ENCODE peak calls at places on chromosomes 4 and X, in five cellular contexts. D is hepatocyte, Q is natural killer cell, T is RWPE1, H is mesenchymal stem cell. L is an unnamed sample.

GRCh38 chr4:9703391-9703790 is 78.0 kb upstream of the DRD5 start:
- DNase-seq in D (peak), Q (peak), T (peak), H (no peak), L (no peak)

GRCh38 chr4:143402776-143403550 is 66.3 kb downstream of the GAB1 start:
- DNase-seq in D (no peak), Q (no peak), T (no peak), H (peak), L (no peak)

GRCh38 chrX:49756692-49757091 is 60.9 kb upstream of the PAGE1 start:
- DNase-seq in D (no peak), Q (no peak), T (no peak), H (no peak), L (no peak)

GRCh38 chr4:19748470-19748869 is 503.2 kb upstream of the SLIT2 start:
- DNase-seq in D (no peak), Q (no peak), T (peak), H (peak), L (no peak)

GRCh38 chr4:126794363-126794762 is 838.4 kb upstream of the INTU start:
- DNase-seq in D (no peak), Q (no peak), T (peak), H (peak), L (no peak)

GRCh38 chr4:165542476-165542875 is 163.7 kb downstream of the CPE start:
- DNase-seq in D (no peak), Q (no peak), T (no peak), H (no peak), L (no peak)

GRCh38 chr4:152953514-152953913 is 17.4 kb downstream of the FHDC1 start:
- DNase-seq in D (no peak), Q (no peak), T (no peak), H (no peak), L (no peak)

GRCh38 chr4:175705407-175705806 is 106.7 kb downstream of the GPM6A start:
- DNase-seq in D (peak), Q (no peak), T (no peak), H (no peak), L (peak)

GRCh38 chr4:2304877-2305561 is 43.1 kb upstream of the MXD4 start:
- DNase-seq in D (no peak), Q (no peak), T (no peak), H (no peak), L (no peak)

GRCh38 chr4:176034498-176034897 is 31.1 kb upstream of the WDR17 start:
- DNase-seq in D (peak), Q (no peak), T (peak), H (peak), L (no peak)

GRCh38 chrX:3181846-3182245 is 140.6 kb downstream of the ARSF start:
- DNase-seq in D (no peak), Q (no peak), T (no peak), H (no peak), L (no peak)

GRCh38 chrX:12446342-12447075 is 308.2 kb downstream of the FRMPD4 start:
- DNase-seq in D (no peak), Q (no peak), T (peak), H (peak), L (no peak)

GRCh38 chr4:105657117-105657765 is 51.2 kb downstream of the INTS12 start:
- DNase-seq in D (no peak), Q (no peak), T (peak), H (no peak), L (no peak)

GRCh38 chr4:126761947-126762650 is 870.7 kb upstream of the INTU start:
- DNase-seq in D (no peak), Q (no peak), T (peak), H (no peak), L (no peak)

GRCh38 chr4:70838972-70839536 is 636 bp downstream of the GRSF1 start:
- DNase-seq in D (peak), Q (peak), T (peak), H (peak), L (no peak)

GRCh38 chr4:138053601-138054322 is 188.4 kb downstream of the SLC7A11 start:
- DNase-seq in D (peak), Q (no peak), T (peak), H (peak), L (peak)

GRCh38 chr4:2798399-2799301 is 5.8 kb downstream of the SH3BP2 start:
- DNase-seq in D (no peak), Q (no peak), T (no peak), H (peak), L (no peak)

GRCh38 chrX:154369453-154370299 is 4.8 kb downstream of the FLNA start:
- DNase-seq in D (peak), Q (peak), T (peak), H (peak), L (peak)

GRCh38 chrX:134236690-134237362 is at the start of gene CCDC160:
- DNase-seq in D (peak), Q (peak), T (peak), H (peak), L (no peak)

GRCh38 chrX:444305-444704 is 57.6 kb upstream of the PPP2R3B start:
- DNase-seq in D (no peak), Q (no peak), T (no peak), H (no peak), L (no peak)

GRCh38 chr4:90081432-90082195 is 45.6 kb upstream of the CCSER1 start:
- DNase-seq in D (no peak), Q (no peak), T (no peak), H (no peak), L (no peak)

GRCh38 chrX:118574666-118575065 is 79.1 kb downstream of the DOCK11 start:
- DNase-seq in D (peak), Q (no peak), T (no peak), H (no peak), L (no peak)

GRCh38 chrX:131816551-131817136 is 206.5 kb upstream of the STK26 start:
- DNase-seq in D (no peak), Q (peak), T (peak), H (no peak), L (no peak)

GRCh38 chr4:1154523-1155182 is 17.7 kb downstream of the SPON2 start:
- DNase-seq in D (no peak), Q (no peak), T (no peak), H (peak), L (no peak)

GRCh38 chr4:72314869-72315268 is 254.2 kb downstream of the ADAMTS3 start:
- DNase-seq in D (peak), Q (no peak), T (peak), H (peak), L (no peak)

GRCh38 chr4:180058731-180059215 is 2184.4 kb upstream of the TENM3 start:
- DNase-seq in D (peak), Q (no peak), T (peak), H (peak), L (no peak)

GRCh38 chr4:141346144-141346543 is 125.4 kb downstream of the ZNF330 start:
- DNase-seq in D (peak), Q (no peak), T (peak), H (peak), L (no peak)

GRCh38 chrX:39730671-39731389 is 366.9 kb downstream of the BCOR start:
- DNase-seq in D (peak), Q (peak), T (peak), H (peak), L (peak)

GRCh38 chrX:120310861-120311631 is at the start of gene TMEM255A:
- DNase-seq in D (peak), Q (no peak), T (no peak), H (no peak), L (no peak)

GRCh38 chrX:135010921-135011320 is 11.4 kb downstream of the RTL8B start:
- DNase-seq in D (no peak), Q (no peak), T (no peak), H (no peak), L (no peak)

GRCh38 chrX:8405631-8406030 is 59.0 kb upstream of the VCX3B start:
- DNase-seq in D (no peak), Q (no peak), T (no peak), H (no peak), L (no peak)

GRCh38 chrX:8748855-8749254 is 16.9 kb upstream of the ANOS1 start:
- DNase-seq in D (peak), Q (no peak), T (peak), H (peak), L (no peak)

GRCh38 chr4:55124337-55125076 is 888 bp downstream of the KDR start:
- DNase-seq in D (no peak), Q (no peak), T (no peak), H (peak), L (no peak)

GRCh38 chr4:126513596-126513995 is 1119.2 kb upstream of the INTU start:
- DNase-seq in D (no peak), Q (no peak), T (no peak), H (no peak), L (no peak)

GRCh38 chrX:30181353-30181752 is 34.0 kb upstream of the MAGEB2 start:
- DNase-seq in D (no peak), Q (no peak), T (no peak), H (no peak), L (no peak)

L was measured in brain pericyte.